ENCODE peak calls at places on chromosomes 16 and 17, in six cellular contexts. N is ascending aorta, S is lower lobe of right lung, O is heart left ventricle, X is NT2/D1, E is psoas muscle. Z is an unnamed sample.

GRCh38 chr17:55069983-55070529 is 101.5 kb downstream of the STXBP4 start:
- DNase-seq in N (no peak), S (no peak), O (no peak), X (no peak), E (no peak), Z (no peak)

GRCh38 chr16:89443727-89444084 is 46.7 kb downstream of the ANKRD11 start:
- DNase-seq in N (no peak), S (no peak), O (peak; percentile 56), X (no peak), E (no peak), Z (no peak)

GRCh38 chr16:3439637-3440036 is 3.7 kb downstream of the ZNF597 start:
- DNase-seq in N (no peak), S (no peak), O (no peak), X (no peak), E (no peak), Z (no peak)

GRCh38 chr16:17529982-17530760 is 59.4 kb upstream of the XYLT1 start:
- DNase-seq in N (no peak), S (no peak), O (no peak), X (no peak), E (no peak), Z (no peak)

GRCh38 chr17:42270596-42270995 is 5.6 kb downstream of the STAT5B start:
- DNase-seq in N (no peak), S (no peak), O (no peak), X (no peak), E (no peak), Z (no peak)

GRCh38 chr17:59753522-59754467 is 46.3 kb downstream of the VMP1 start:
- DNase-seq in N (no peak), S (no peak), O (no peak), X (peak; percentile 59), E (no peak), Z (peak; percentile 50)

GRCh38 chr16:762049-762513 is 1.5 kb downstream of the MSLN start:
- DNase-seq in N (no peak), S (no peak), O (no peak), X (no peak), E (no peak), Z (no peak)

GRCh38 chr16:29900888-29901606 is 759 bp downstream of the ASPHD1 start:
- DNase-seq in N (no peak), S (peak; percentile 43), O (no peak), X (no peak), E (no peak), Z (no peak)

GRCh38 chr16:71933913-71934696 is 38.8 kb downstream of the IST1 start:
- DNase-seq in N (no peak), S (no peak), O (no peak), X (no peak), E (no peak), Z (no peak)

GRCh38 chr16:72677662-72678447 is 370.1 kb downstream of the ZFHX3 start:
- DNase-seq in N (no peak), S (no peak), O (no peak), X (no peak), E (no peak), Z (no peak)

GRCh38 chr17:51103050-51103449 is 17.6 kb downstream of the SPAG9 start:
- DNase-seq in N (no peak), S (no peak), O (no peak), X (no peak), E (no peak), Z (no peak)

GRCh38 chr17:21815352-21816063 is 123.2 kb downstream of the KCNJ18 start:
- DNase-seq in N (no peak), S (no peak), O (no peak), X (no peak), E (no peak), Z (no peak)

GRCh38 chr16:76428858-76429257 is 151.7 kb downstream of the CNTNAP4 start:
- DNase-seq in N (no peak), S (no peak), O (no peak), X (no peak), E (no peak), Z (no peak)

GRCh38 chr17:29241015-29241963 is 5.4 kb upstream of the CRYBA1 start:
- DNase-seq in N (peak; percentile 68), S (no peak), O (peak; percentile 47), X (peak; percentile 77), E (peak; percentile 67), Z (peak; percentile 27)

GRCh38 chr17:43368740-43369506 is 29.9 kb upstream of the ARL4D start:
- DNase-seq in N (no peak), S (peak; percentile 90), O (peak; percentile 88), X (no peak), E (peak; percentile 86), Z (peak; percentile 55)

GRCh38 chr17:75927286-75927922 is 13.4 kb downstream of the FBF1 start:
- DNase-seq in N (no peak), S (peak; percentile 71), O (no peak), X (no peak), E (no peak), Z (no peak)

GRCh38 chr17:21193031-21193430 is 20.9 kb downstream of the TMEM11 start:
- DNase-seq in N (no peak), S (no peak), O (no peak), X (no peak), E (no peak), Z (no peak)

GRCh38 chr17:72118588-72119279 is 2.1 kb upstream of the SOX9 start:
- DNase-seq in N (no peak), S (no peak), O (peak; percentile 65), X (peak; percentile 68), E (peak; percentile 52), Z (no peak)

GRCh38 chr17:44910231-44911106 is 4.8 kb downstream of the GFAP start:
- DNase-seq in N (no peak), S (no peak), O (no peak), X (no peak), E (no peak), Z (no peak)

GRCh38 chr16:50210266-50211038 is 55.9 kb upstream of the ADCY7 start:
- DNase-seq in N (no peak), S (peak; percentile 84), O (peak; percentile 86), X (peak; percentile 57), E (peak; percentile 61), Z (peak; percentile 55)

GRCh38 chr17:5587431-5588032 is 3.2 kb upstream of the NLRP1 start:
- DNase-seq in N (no peak), S (no peak), O (no peak), X (peak; percentile 49), E (no peak), Z (peak; percentile 64)

GRCh38 chr16:13453938-13454553 is 465.9 kb upstream of the ERCC4 start:
- DNase-seq in N (no peak), S (no peak), O (no peak), X (peak; percentile 43), E (no peak), Z (peak; percentile 31)

GRCh38 chr16:12087901-12088364 is 111.4 kb downstream of the SNX29 start:
- DNase-seq in N (no peak), S (peak; percentile 65), O (no peak), X (no peak), E (no peak), Z (no peak)

GRCh38 chr16:84228321-84228838 is 11.4 kb downstream of the KCNG4 start:
- DNase-seq in N (peak; percentile 52), S (peak; percentile 58), O (peak; percentile 80), X (peak; percentile 51), E (peak; percentile 82), Z (no peak)

GRCh38 chr16:83968483-83968865 is 430 bp downstream of the NECAB2 start:
- DNase-seq in N (no peak), S (peak; percentile 39), O (no peak), X (no peak), E (no peak), Z (no peak)

GRCh38 chr16:35480361-35480760 is 2020.9 kb downstream of the TP53TG3F start:
- DNase-seq in N (no peak), S (no peak), O (no peak), X (no peak), E (no peak), Z (no peak)

GRCh38 chr16:85608515-85608885 is 4.6 kb upstream of the GSE1 start:
- DNase-seq in N (no peak), S (no peak), O (no peak), X (no peak), E (no peak), Z (no peak)

GRCh38 chr17:81428121-81428515 is 32.9 kb downstream of the BAHCC1 start:
- DNase-seq in N (no peak), S (no peak), O (no peak), X (no peak), E (peak; percentile 60), Z (no peak)
- H3K4me1 ChIP-seq in N (peaks cover 53% of the 10 kb centered on the region), S (peaks cover 55% of the 10 kb centered on the region), O (peaks cover 21% of the 10 kb centered on the region), X (peaks cover 27% of the 10 kb centered on the region), E (peaks cover 52% of the 10 kb centered on the region), Z (peaks cover 3% of the 10 kb centered on the region)

GRCh38 chr17:14200354-14200753 is 36.3 kb downstream of the CDRT15 start:
- DNase-seq in N (no peak), S (no peak), O (no peak), X (no peak), E (no peak), Z (no peak)

GRCh38 chr17:14198013-14198412 is 38.6 kb downstream of the CDRT15 start:
- DNase-seq in N (no peak), S (peak; percentile 78), O (peak; percentile 59), X (no peak), E (no peak), Z (no peak)

GRCh38 chr17:14196337-14196997 is 40.2 kb downstream of the CDRT15 start:
- DNase-seq in N (no peak), S (no peak), O (no peak), X (no peak), E (no peak), Z (no peak)

GRCh38 chr17:14197582-14197981 is 39.1 kb downstream of the CDRT15 start:
- DNase-seq in N (no peak), S (no peak), O (no peak), X (no peak), E (no peak), Z (no peak)

GRCh38 chr17:14198575-14198974 is 38.1 kb downstream of the CDRT15 start:
- DNase-seq in N (no peak), S (no peak), O (no peak), X (no peak), E (no peak), Z (no peak)
- H3K4me1 ChIP-seq in N (no peaks in the 10 kb centered on the region), S (peaks cover 38% of the 10 kb centered on the region), O (peaks cover 3% of the 10 kb centered on the region), X (no peaks in the 10 kb centered on the region), E (peaks cover 3% of the 10 kb centered on the region), Z (no peaks in the 10 kb centered on the region)

GRCh38 chr17:11142231-11142630 is 98.8 kb upstream of the SHISA6 start:
- DNase-seq in N (no peak), S (no peak), O (no peak), X (no peak), E (no peak), Z (no peak)

GRCh38 chr17:11140501-11140900 is 100.5 kb upstream of the SHISA6 start:
- DNase-seq in N (no peak), S (no peak), O (no peak), X (no peak), E (no peak), Z (no peak)

GRCh38 chr17:11144358-11145233 is 96.4 kb upstream of the SHISA6 start:
- DNase-seq in N (no peak), S (no peak), O (peak; percentile 36), X (peak; percentile 25), E (no peak), Z (peak; percentile 47)

GRCh38 chr17:11135819-11136218 is 105.2 kb upstream of the SHISA6 start:
- DNase-seq in N (no peak), S (no peak), O (no peak), X (no peak), E (no peak), Z (no peak)

GRCh38 chr17:11140028-11140427 is 101.0 kb upstream of the SHISA6 start:
- DNase-seq in N (no peak), S (no peak), O (peak; percentile 48), X (no peak), E (no peak), Z (no peak)
- H3K4me1 ChIP-seq in N (no peaks in the 10 kb centered on the region), S (no peaks in the 10 kb centered on the region), O (no peaks in the 10 kb centered on the region), X (no peaks in the 10 kb centered on the region), E (no peaks in the 10 kb centered on the region), Z (no peaks in the 10 kb centered on the region)

GRCh38 chr16:8866884-8867482 is 1.8 kb downstream of the CARHSP1 start:
- DNase-seq in N (no peak), S (no peak), O (peak; percentile 55), X (no peak), E (peak; percentile 25), Z (no peak)
- H3K4me1 ChIP-seq in N (peaks cover 53% of the 10 kb centered on the region), S (peaks cover 72% of the 10 kb centered on the region), O (no peaks in the 10 kb centered on the region), X (peaks cover 41% of the 10 kb centered on the region), E (peaks cover 6% of the 10 kb centered on the region), Z (peaks cover 15% of the 10 kb centered on the region)